ENCODE peak calls at places on chromosomes 12 and 14, in five cellular contexts. V is adrenal gland, S is GM13976, T is heart right ventricle, Y is mesendoderm. B is an unnamed sample.

GRCh38 chr12:33267641-33268040 is 172.0 kb downstream of the SYT10 start:
- DNase-seq in V (no peak), T (no peak), Y (peak; percentile 62), S (no peak), B (no peak)

GRCh38 chr14:102215071-102215470 is 75.4 kb downstream of the WDR20 start:
- DNase-seq in V (peak; percentile 58), S (no peak), Y (no peak), T (no peak), B (no peak)

GRCh38 chr14:104787736-104788532 is 7.6 kb downstream of the AKT1 start:
- DNase-seq in T (no peak), V (no peak), S (no peak), Y (no peak), B (no peak)

GRCh38 chr12:22974865-22975264 is 349.9 kb downstream of the ETNK1 start:
- DNase-seq in Y (peak; percentile 86), T (no peak), S (no peak), V (no peak), B (no peak)

GRCh38 chr12:45688188-45688587 is 41.3 kb upstream of the ARID2 start:
- DNase-seq in S (no peak), V (no peak), T (no peak), Y (no peak), B (peak; percentile 36)

GRCh38 chr12:20007331-20007730 is 361.0 kb upstream of the PDE3A start:
- DNase-seq in V (no peak), Y (no peak), S (no peak), T (no peak), B (no peak)

GRCh38 chr12:65823481-65824313 is 586 bp upstream of the HMGA2 start:
- DNase-seq in V (no peak), T (peak; percentile 9), S (peak; percentile 63), Y (peak; percentile 89), B (peak; percentile 78)

GRCh38 chr12:75721231-75721641 is 209.8 kb upstream of the KRR1 start:
- DNase-seq in Y (no peak), V (no peak), S (no peak), T (no peak), B (no peak)

GRCh38 chr14:75380656-75381055 is 47.2 kb upstream of the JDP2 start:
- DNase-seq in T (no peak), V (peak; percentile 40), S (no peak), Y (no peak), B (no peak)

GRCh38 chr14:61854898-61855297 is 92.7 kb downstream of the SNAPC1 start:
- DNase-seq in S (no peak), T (no peak), Y (no peak), V (no peak), B (no peak)

GRCh38 chr14:59483360-59483759 is 848 bp downstream of the L3HYPDH start:
- DNase-seq in Y (peak; percentile 66), S (no peak), T (no peak), V (peak; percentile 50), B (peak; percentile 65)

GRCh38 chr14:103949386-103949785 is 7.1 kb upstream of the RD3L start:
- DNase-seq in T (no peak), S (no peak), Y (no peak), V (no peak), B (no peak)

GRCh38 chr12:100174506-100174905 is 26.1 kb upstream of the ACTR6 start:
- DNase-seq in V (no peak), S (no peak), T (no peak), Y (no peak), B (no peak)

GRCh38 chr12:68497702-68498101 is 113.0 kb upstream of the RAP1B start:
- DNase-seq in V (peak; percentile 16), S (no peak), Y (no peak), T (no peak), B (peak; percentile 50)